ENCODE peak calls at places on chromosomes 6 and 20, in eight cellular contexts. J, G, U, D, T, H, C and K are unnamed samples.

GRCh38 chr20:3875378-3875974 is 13.7 kb upstream of the PANK2 start:
- DNase-seq in H (no peak), J (no peak), U (no peak), D (no peak), G (no peak), T (no peak), C (no peak), K (peak)

GRCh38 chr20:19735446-19735845 is 22.6 kb upstream of the RIN2 start:
- DNase-seq in H (no peak), G (peak), T (no peak), D (no peak), J (no peak), C (no peak), U (peak), K (peak)

GRCh38 chr20:63538204-63539091 is 1.3 kb upstream of the PTK6 start:
- DNase-seq in G (no peak), D (no peak), U (no peak), T (no peak), C (no peak), J (no peak), H (no peak), K (no peak)

GRCh38 chr6:157614026-157614484 is 209.0 kb upstream of the SNX9 start:
- DNase-seq in H (no peak), U (no peak), C (no peak), D (no peak), J (no peak), T (no peak), G (peak), K (no peak)

GRCh38 chr6:89675949-89676753 is 37.6 kb upstream of the LYRM2 start:
- DNase-seq in U (no peak), G (no peak), D (no peak), C (no peak), J (no peak), H (no peak), T (no peak), K (no peak)

GRCh38 chr6:45619994-45620471 is 242.3 kb upstream of the SUPT3H start:
- DNase-seq in U (no peak), C (no peak), D (no peak), G (no peak), H (no peak), J (no peak), T (no peak), K (peak)

GRCh38 chr6:33758807-33759206 is 12.1 kb upstream of the IP6K3 start:
- DNase-seq in J (no peak), U (no peak), D (no peak), H (no peak), T (no peak), G (no peak), C (no peak), K (no peak)

GRCh38 chr20:53949319-53949839 is 121.0 kb downstream of the BCAS1 start:
- DNase-seq in H (peak), J (peak), D (no peak), G (peak), T (no peak), C (peak), U (no peak), K (peak)

GRCh38 chr20:23200914-23201313 is 114.8 kb upstream of the CD93 start:
- DNase-seq in D (no peak), C (no peak), U (no peak), H (no peak), J (no peak), G (no peak), T (peak), K (peak)

GRCh38 chr6:18585032-18585573 is 198.0 kb downstream of the RNF144B start:
- DNase-seq in U (no peak), C (no peak), G (no peak), J (no peak), T (no peak), D (peak), H (no peak), K (peak)

GRCh38 chr20:18224968-18225568 is 63.3 kb upstream of the ZNF133 start:
- DNase-seq in C (no peak), T (no peak), H (no peak), U (no peak), G (no peak), J (no peak), D (peak), K (peak)

GRCh38 chr20:11432407-11432806 is 485.3 kb upstream of the BTBD3 start:
- DNase-seq in T (no peak), J (no peak), C (no peak), G (no peak), H (no peak), D (no peak), U (no peak), K (no peak)

GRCh38 chr20:46809961-46810360 is 84.7 kb upstream of the EYA2 start:
- DNase-seq in C (no peak), U (no peak), T (no peak), H (no peak), G (no peak), J (no peak), D (no peak), K (no peak)

GRCh38 chr6:169188051-169188863 is 65.4 kb downstream of the THBS2 start:
- DNase-seq in U (no peak), C (peak), T (no peak), J (no peak), G (peak), D (no peak), H (no peak), K (peak)

GRCh38 chr6:107435798-107436197 is 23.6 kb downstream of the PDSS2 start:
- DNase-seq in T (no peak), H (no peak), U (no peak), C (no peak), J (no peak), D (no peak), G (no peak), K (no peak)

GRCh38 chr6:150068786-150069648 is at the start of gene ULBP3:
- DNase-seq in T (peak), U (peak), G (peak), D (peak), C (peak), J (peak), H (peak), K (peak)

GRCh38 chr6:132161283-132161682 is 210.1 kb upstream of the CCN2 start:
- DNase-seq in H (no peak), U (no peak), T (no peak), G (no peak), C (no peak), J (no peak), D (no peak), K (no peak)

GRCh38 chr6:20704325-20704724 is 170.1 kb downstream of the CDKAL1 start:
- DNase-seq in H (no peak), T (no peak), U (no peak), J (no peak), D (no peak), C (no peak), G (no peak), K (no peak)

GRCh38 chr20:31712564-31713311 is 9.9 kb downstream of the BCL2L1 start:
- DNase-seq in H (no peak), J (no peak), T (no peak), U (no peak), C (no peak), G (peak), D (peak), K (peak)

GRCh38 chr6:131107166-131107565 is 28.1 kb upstream of the AKAP7 start:
- DNase-seq in H (no peak), J (no peak), D (no peak), T (no peak), G (no peak), U (no peak), C (no peak), K (peak)

GRCh38 chr6:167109661-167110060 is 13.2 kb upstream of the CCR6 start:
- DNase-seq in T (no peak), U (no peak), D (no peak), G (no peak), C (no peak), J (no peak), H (no peak), K (no peak)

GRCh38 chr20:20373046-20373706 is 5.3 kb downstream of the INSM1 start:
- DNase-seq in J (no peak), C (no peak), U (peak), H (no peak), D (no peak), T (peak), G (no peak), K (peak)

GRCh38 chr20:22905667-22906066 is 129.4 kb upstream of the SSTR4 start:
- DNase-seq in D (peak), G (no peak), U (no peak), C (no peak), H (no peak), T (no peak), J (no peak), K (peak)

GRCh38 chr6:21213492-21213891 is 380.1 kb upstream of the SOX4 start:
- DNase-seq in C (no peak), U (no peak), H (no peak), D (no peak), J (no peak), T (no peak), G (no peak), K (no peak)

GRCh38 chr20:19462491-19462890 is 250.0 kb downstream of the SLC24A3 start:
- DNase-seq in C (no peak), D (no peak), T (no peak), J (no peak), G (no peak), U (no peak), H (no peak), K (no peak)

GRCh38 chr20:62641749-62642665 is at the start of gene SLCO4A1:
- DNase-seq in H (peak), D (peak), G (peak), C (peak), U (peak), J (peak), T (peak), K (peak)